ENCODE peak calls at places on chromosomes 16 and 17, in ten cellular contexts. J is progenitor cell of endocrine pancreas, F is heart right ventricle, I is GM12865, B is B cell, G is GM13977, W is Peyer's patch, T is spleen, N is MM.1S, S is fibroblast of pulmonary artery. L is an unnamed sample.

GRCh38 chr17:76567634-76568432 is 17.8 kb downstream of the ST6GALNAC2 start:
- DNase-seq in W (no peak), T (peak; percentile 79), J (no peak), N (no peak), I (no peak), G (no peak), B (peak; percentile 61), S (no peak), F (no peak), L (no peak)

GRCh38 chr17:49473900-49474751 is 21.0 kb upstream of the NGFR start:
- DNase-seq in F (no peak), N (no peak), B (no peak), W (no peak), J (no peak), G (peak; percentile 70), S (no peak), I (peak; percentile 35), T (no peak), L (no peak)

GRCh38 chr17:31594416-31594815 is 202.9 kb downstream of the RAB11FIP4 start:
- DNase-seq in B (no peak), G (no peak), J (no peak), T (peak; percentile 4), F (no peak), S (no peak), I (no peak), N (no peak), W (no peak), L (no peak)

GRCh38 chr16:50267151-50267631 is 840 bp downstream of the ADCY7 start:
- DNase-seq in S (no peak), B (no peak), N (no peak), T (peak; percentile 82), F (no peak), W (peak; percentile 42), G (no peak), I (no peak), J (no peak), L (no peak)

GRCh38 chr17:59634632-59635561 is 15.2 kb downstream of the CLTC start:
- DNase-seq in W (no peak), T (no peak), J (no peak), N (peak; percentile 52), I (no peak), S (peak; percentile 29), F (no peak), B (no peak), G (no peak), L (no peak)

GRCh38 chr17:80164185-80164584 is 5.6 kb upstream of the CARD14 start:
- DNase-seq in B (no peak), F (no peak), N (no peak), S (no peak), T (no peak), J (no peak), W (no peak), G (no peak), I (no peak), L (no peak)

GRCh38 chr16:81946206-81946605 is 65.1 kb downstream of the SDR42E1 start:
- DNase-seq in F (no peak), W (no peak), I (no peak), G (no peak), N (no peak), B (no peak), T (no peak), J (no peak), S (peak; percentile 7), L (no peak)

GRCh38 chr17:51505450-51505849 is 245.1 kb downstream of the UTP18 start:
- DNase-seq in W (no peak), G (no peak), I (no peak), S (no peak), F (no peak), T (no peak), B (no peak), J (no peak), N (no peak), L (no peak)

GRCh38 chr16:65415460-65415859 is 293.6 kb upstream of the CDH11 start:
- DNase-seq in F (no peak), W (no peak), N (no peak), G (no peak), J (no peak), I (no peak), T (no peak), B (no peak), S (no peak), L (no peak)

GRCh38 chr16:16019488-16019887 is 70.1 kb downstream of the ABCC1 start:
- DNase-seq in N (no peak), W (no peak), B (no peak), I (no peak), J (no peak), F (no peak), G (no peak), T (no peak), S (peak; percentile 58), L (no peak)

GRCh38 chr16:56589141-56590039 is at the start of gene MT3:
- DNase-seq in I (no peak), S (no peak), N (no peak), F (peak; percentile 17), J (no peak), W (peak; percentile 61), T (no peak), G (no peak), B (no peak), L (no peak)

GRCh38 chr16:64094992-64095579 is 1026.8 kb downstream of the CDH11 start:
- DNase-seq in T (no peak), B (no peak), N (no peak), G (no peak), W (no peak), F (no peak), I (no peak), S (peak; percentile 19), J (no peak), L (no peak)

GRCh38 chr17:39653662-39654331 is 11.4 kb upstream of the TCAP start:
- DNase-seq in F (peak; percentile 70), T (peak; percentile 90), N (peak; percentile 52), S (peak; percentile 48), I (peak; percentile 70), W (peak; percentile 82), J (peak; percentile 51), B (peak; percentile 78), G (peak; percentile 94), L (peak; percentile 83)

GRCh38 chr17:36510636-36511035 is 24.0 kb downstream of the MYO19 start:
- DNase-seq in N (no peak), I (no peak), F (no peak), S (no peak), W (no peak), J (no peak), T (no peak), B (no peak), G (no peak), L (no peak)

DNA sequence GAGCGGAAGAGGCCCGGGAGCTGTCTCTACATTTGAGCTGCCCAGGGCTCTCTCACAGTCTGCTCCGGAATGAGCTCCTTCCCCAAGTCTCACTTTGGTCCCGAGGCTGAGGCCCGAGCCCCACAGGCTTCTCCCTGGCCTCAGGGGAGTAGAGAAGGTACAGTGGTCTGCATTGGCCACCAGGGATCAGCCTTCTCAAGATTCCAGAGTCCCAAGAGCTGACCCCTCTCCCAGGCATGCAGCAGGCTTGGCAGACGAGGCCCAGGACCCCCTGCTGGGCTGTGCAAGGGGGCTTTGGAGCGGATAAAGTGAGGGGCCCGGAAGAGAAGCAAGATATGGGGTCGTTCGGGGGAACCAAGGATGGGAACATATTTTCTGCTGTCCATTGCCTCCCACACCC is 3.1 kb downstream of the PRSS27 start:
- DNase-seq in B (no peak), W (no peak), I (no peak), N (no peak), S (no peak), T (no peak), G (no peak), J (no peak), F (no peak), L (no peak)
- TF ChIP-seq CTCF in B (no peak), W (no peak), I (no peak), N (no peak), S (no peak), T (no peak), G (no peak), J (no peak), F (no peak), L (no peak)

GRCh38 chr16:31032736-31033708 is at the start of gene STX4:
- DNase-seq in J (peak; percentile 91), I (peak; percentile 99), S (peak; percentile 99), N (peak; percentile 98), W (peak; percentile 98), G (peak; percentile 96), F (peak; percentile 98), T (peak; percentile 99), B (peak; percentile 97), L (peak; percentile 95)
- TF ChIP-seq CTCF in J (peak; percentile 8), I (no peak), S (no peak), N (no peak), W (no peak), G (no peak), F (peak; percentile 13), T (peak; percentile 9), B (no peak), L (no peak)

DNA sequence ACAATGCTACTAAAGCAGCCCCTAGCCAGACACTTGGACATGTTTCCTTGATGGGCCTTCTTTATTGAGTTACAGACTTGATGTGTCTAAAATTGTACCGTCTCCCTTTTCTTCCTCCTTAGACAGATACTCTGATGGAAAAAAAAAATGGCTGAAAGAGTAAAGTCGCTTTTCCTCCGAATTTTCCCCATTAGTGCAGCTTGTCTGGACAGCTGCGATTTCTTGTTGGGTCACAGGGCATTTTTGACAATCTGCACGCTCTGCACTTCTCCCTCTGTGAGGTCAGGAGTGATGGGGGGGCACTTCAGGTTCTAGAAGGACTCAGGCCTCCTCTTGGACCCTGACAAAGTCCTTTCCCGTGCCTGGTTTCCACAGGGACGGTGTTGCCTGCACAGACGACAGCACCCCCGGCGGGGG is 968 bp upstream of the PRKAR1A start:
- DNase-seq in T (no peak), S (no peak), I (no peak), J (no peak), B (no peak), G (no peak), W (no peak), F (no peak), N (no peak), L (no peak)
- TF ChIP-seq CTCF in T (no peak), S (no peak), I (no peak), J (peak; percentile 24), B (no peak), G (peak; percentile 29), W (no peak), F (no peak), N (peak; percentile 26), L (no peak)

DNA sequence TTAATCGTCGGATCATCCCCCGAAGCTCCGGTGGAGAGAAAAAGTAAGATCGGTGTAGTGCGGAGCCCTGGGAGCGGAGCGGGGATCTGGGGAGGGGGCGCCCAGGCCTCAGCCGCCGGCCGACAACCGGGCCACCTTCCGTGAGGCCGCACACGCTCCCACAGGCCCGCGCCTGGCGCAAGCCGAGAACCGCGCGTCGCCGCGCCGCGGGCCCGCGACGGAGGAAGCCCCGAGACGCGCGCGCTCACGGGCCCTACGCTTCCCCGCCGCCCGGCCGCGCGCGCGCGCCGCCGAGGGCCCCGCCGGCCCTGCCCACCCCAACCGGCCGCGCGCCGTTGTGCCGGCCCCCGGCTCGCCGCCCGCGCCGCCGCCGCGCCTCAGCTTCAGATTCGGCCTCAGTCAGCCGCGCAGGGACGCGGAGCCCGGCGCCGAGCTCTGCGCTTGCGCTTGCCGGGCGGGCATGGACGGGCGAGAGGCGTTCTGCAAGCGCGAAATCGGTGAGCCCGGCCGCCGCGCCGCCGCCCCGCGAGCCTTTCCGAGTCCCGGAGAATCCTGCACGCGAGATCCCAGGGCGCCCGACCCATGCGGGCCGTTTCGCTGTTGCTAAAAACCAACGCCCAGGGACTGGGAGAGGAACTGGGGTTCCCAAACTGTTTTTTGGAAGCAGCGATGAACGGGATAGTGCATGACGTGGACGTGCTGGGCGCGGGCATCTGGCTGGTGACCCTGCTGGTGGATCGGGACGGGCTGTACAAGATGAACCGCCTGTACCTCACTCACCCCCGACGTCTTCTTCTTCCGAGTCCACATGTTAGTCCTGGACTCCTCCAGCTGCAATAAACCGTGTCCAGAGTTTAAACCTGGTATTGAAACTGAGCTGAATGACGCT is 28.0 kb upstream of the LRRC37A start:
- DNase-seq in I (peak; percentile 94), F (peak; percentile 90), B (peak; percentile 93), S (peak; percentile 85), T (peak; percentile 98), J (peak; percentile 72), G (peak; percentile 97), W (peak; percentile 89), N (peak; percentile 89), L (peak; percentile 79)
- TF ChIP-seq CTCF in I (no peak), F (peak; percentile 3), B (no peak), S (no peak), T (no peak), J (no peak), G (no peak), W (no peak), N (no peak), L (no peak)

L was measured in endothelial cell.